ENCODE peak calls at places on chromosomes 1 and 21, in five cellular contexts. G is SK-N-SH, S is GM12878, U is HCT116, D is K562. B is an unnamed sample.

GRCh38 chr1:223745731-223746130 is 33.4 kb downstream of the CAPN2 start:
- DNase-seq in G (no peak), S (no peak), U (no peak), D (no peak), B (no peak)

GRCh38 chr1:240254006-240254405 is 162.3 kb downstream of the FMN2 start:
- DNase-seq in G (no peak), S (no peak), U (no peak), D (no peak), B (no peak)

GRCh38 chr1:110619412-110620249 is 13.5 kb upstream of the KCNA2 start:
- DNase-seq in G (peak), S (peak), U (peak), D (peak), B (peak)

GRCh38 chr1:115293899-115294298 is 44.1 kb downstream of the NGF start:
- DNase-seq in G (no peak), S (no peak), U (no peak), D (no peak), B (no peak)

GRCh38 chr1:223843934-223844333 is 1.8 kb downstream of the TP53BP2 start:
- DNase-seq in G (no peak), S (no peak), U (no peak), D (no peak), B (no peak)

GRCh38 chr1:54287176-54287650 is 87.2 kb downstream of the MRPL37 start:
- DNase-seq in G (peak), S (no peak), U (no peak), D (peak), B (no peak)

GRCh38 chr1:114510235-114511047 is 562 bp downstream of the TRIM33 start:
- DNase-seq in G (peak), S (no peak), U (peak), D (peak), B (no peak)

GRCh38 chr1:207288315-207288714 is 33.2 kb upstream of the CD55 start:
- DNase-seq in G (no peak), S (no peak), U (no peak), D (no peak), B (no peak)

GRCh38 chr1:210687582-210688279 is 359.0 kb downstream of the HHAT start:
- DNase-seq in G (no peak), S (no peak), U (no peak), D (no peak), B (no peak)

GRCh38 chr1:154664331-154664730 is 56.3 kb upstream of the ADAR start:
- DNase-seq in G (no peak), S (no peak), U (no peak), D (no peak), B (no peak)

GRCh38 chr21:26969971-26970725 is 3.3 kb upstream of the ADAMTS5 start:
- DNase-seq in G (no peak), S (no peak), U (no peak), D (no peak), B (no peak)

GRCh38 chr1:41003640-41004220 is 17.8 kb downstream of the SLFNL1 start:
- DNase-seq in G (peak), S (peak), U (peak), D (peak), B (peak)

GRCh38 chr1:225744745-225745144 is 32.9 kb upstream of the SRP9 start:
- DNase-seq in G (no peak), S (no peak), U (no peak), D (no peak), B (no peak)

GRCh38 chr1:57124768-57125446 is 159.1 kb upstream of the C8B start:
- DNase-seq in G (no peak), S (no peak), U (no peak), D (no peak), B (no peak)

GRCh38 chr1:230215049-230215448 is 148.0 kb downstream of the GALNT2 start:
- DNase-seq in G (no peak), S (no peak), U (no peak), D (no peak), B (peak)

GRCh38 chr1:41811051-41811795 is 107.5 kb downstream of the HIVEP3 start:
- DNase-seq in G (no peak), S (no peak), U (no peak), D (no peak), B (no peak)

GRCh38 chr1:212791261-212791675 is 309 bp downstream of the NSL1 start:
- DNase-seq in G (no peak), S (no peak), U (no peak), D (no peak), B (no peak)

GRCh38 chr1:19450811-19451564 is 34.4 kb downstream of the CAPZB start:
- DNase-seq in G (peak), S (no peak), U (peak), D (no peak), B (no peak)

GRCh38 chr21:39098696-39099111 is 84.5 kb downstream of the PSMG1 start:
- DNase-seq in G (no peak), S (no peak), U (no peak), D (no peak), B (peak)

GRCh38 chr1:234956821-234957329 is 171.8 kb downstream of the TOMM20 start:
- DNase-seq in G (no peak), S (no peak), U (no peak), D (peak), B (peak)

DNA sequence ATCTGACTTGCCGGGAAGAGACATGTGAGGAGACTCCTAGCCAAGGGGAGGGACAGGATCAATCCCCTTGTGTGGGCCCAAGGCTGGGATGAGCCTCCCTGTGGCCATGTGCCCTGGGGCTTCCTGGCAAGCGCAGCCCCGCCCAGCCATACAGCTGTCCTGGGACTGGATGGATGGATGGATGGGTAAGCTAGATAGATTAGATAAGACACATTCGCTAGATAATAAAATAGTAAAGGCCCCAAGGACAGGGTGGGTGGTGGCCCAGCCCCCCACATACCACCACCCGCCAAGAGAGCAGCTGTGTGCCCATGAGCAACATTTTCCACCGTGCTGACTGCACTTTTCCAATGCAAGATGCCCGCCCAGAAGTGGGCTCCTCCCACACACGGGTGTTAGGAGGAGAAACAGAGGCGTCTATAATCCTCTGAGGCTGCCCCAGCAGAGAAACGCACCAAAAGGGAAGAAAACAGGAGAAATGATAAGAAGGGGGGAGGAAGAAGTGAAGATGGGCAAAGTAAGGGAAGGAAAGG is 25.1 kb downstream of the ZBTB17 start:
- DNase-seq in G (no peak), S (no peak), U (no peak), D (peak), B (no peak)
- TF ChIP-seq ZBTB33 in G (no peak), S (no peak), U (no peak), D (no peak), B (no peak)

DNA sequence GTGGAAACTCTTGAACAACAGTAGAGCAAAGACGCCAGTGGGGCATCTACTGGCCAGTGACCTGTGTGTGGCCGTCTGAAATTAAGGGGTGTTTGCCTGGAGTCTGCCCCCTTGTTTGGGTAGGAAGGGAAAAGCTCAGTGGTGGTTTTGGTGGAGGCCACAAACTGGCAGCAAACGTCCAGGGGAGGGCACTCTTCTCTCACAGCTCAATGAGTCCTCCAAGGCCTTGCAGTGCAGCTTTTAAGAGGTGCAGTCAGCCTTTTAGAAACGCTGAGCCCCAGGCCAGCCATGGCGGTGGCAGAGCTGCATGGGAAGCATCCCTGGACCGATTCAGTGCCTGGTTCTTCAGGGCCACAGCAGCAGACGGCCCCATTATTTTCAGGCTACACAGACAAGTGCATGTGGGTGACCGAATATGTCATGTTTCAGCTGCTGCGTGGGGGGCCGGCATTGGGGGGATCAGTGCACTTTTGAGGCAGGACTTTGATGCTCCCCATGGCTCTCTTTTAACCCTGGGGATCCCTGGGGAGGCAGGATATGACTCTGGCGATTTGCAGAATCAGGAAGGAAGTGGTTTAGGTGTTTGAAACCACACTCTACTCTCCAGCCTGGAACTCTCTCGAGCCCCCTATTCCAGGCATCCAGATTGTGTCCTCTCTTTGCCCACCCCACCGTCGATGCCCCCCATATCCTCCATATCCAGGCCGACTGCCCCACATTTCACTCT is 414.0 kb downstream of the PRDM2 start:
- DNase-seq in G (peak), S (no peak), U (no peak), D (peak), B (no peak)
- TF ChIP-seq ZBTB33 in G (no peak), S (no peak), U (no peak), D (no peak), B (no peak)

GRCh38 chr1:94325379-94326302 is 88.3 kb upstream of the ARHGAP29 start:
- DNase-seq in G (no peak), S (no peak), U (peak), D (no peak), B (peak)
- TF ChIP-seq ZBTB33 in G (peak), S (no peak), U (no peak), D (no peak), B (no peak)

GRCh38 chr1:107966550-107966949 is 1.6 kb upstream of the VAV3 start:
- DNase-seq in G (no peak), S (no peak), U (no peak), D (no peak), B (no peak)

GRCh38 chr1:107964397-107965111 is 426 bp downstream of the VAV3 start:
- DNase-seq in G (peak), S (no peak), U (no peak), D (no peak), B (no peak)

GRCh38 chr1:107963601-107964396 is 1.2 kb downstream of the VAV3 start:
- DNase-seq in G (peak), S (peak), U (no peak), D (no peak), B (no peak)

GRCh38 chr1:107963009-107963408 is 2.0 kb downstream of the VAV3 start:
- DNase-seq in G (no peak), S (no peak), U (no peak), D (no peak), B (no peak)

GRCh38 chr1:107965112-107965991 is at the start of gene VAV3:
- DNase-seq in G (peak), S (no peak), U (no peak), D (no peak), B (peak)
- TF ChIP-seq ZBTB33 in G (no peak), S (no peak), U (no peak), D (no peak), B (no peak)

DNA sequence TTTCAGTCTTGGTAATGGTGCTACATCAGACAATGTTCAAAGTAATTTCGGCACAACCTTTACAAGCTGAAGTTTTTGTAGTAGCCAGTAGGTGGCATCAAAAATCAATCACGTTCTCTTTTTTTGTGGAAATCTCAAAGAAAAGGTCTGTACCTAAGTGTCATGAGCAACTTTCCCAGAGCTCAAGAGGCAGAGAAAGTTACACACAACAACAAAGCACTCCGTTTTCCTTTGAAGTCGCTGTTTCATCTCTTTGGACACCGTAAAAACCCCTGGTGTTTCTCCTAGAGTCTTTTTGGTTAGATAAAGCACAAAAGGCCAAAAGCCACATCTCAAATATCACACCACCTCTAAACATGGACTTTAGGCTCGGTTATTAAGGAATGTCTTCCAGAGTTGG is 131.6 kb downstream of the LHX8 start:
- DNase-seq in G (peak), S (peak), U (peak), D (peak), B (peak)
- TF ChIP-seq ZBTB33 in G (no peak), S (no peak), U (no peak), D (no peak), B (no peak)

DNA sequence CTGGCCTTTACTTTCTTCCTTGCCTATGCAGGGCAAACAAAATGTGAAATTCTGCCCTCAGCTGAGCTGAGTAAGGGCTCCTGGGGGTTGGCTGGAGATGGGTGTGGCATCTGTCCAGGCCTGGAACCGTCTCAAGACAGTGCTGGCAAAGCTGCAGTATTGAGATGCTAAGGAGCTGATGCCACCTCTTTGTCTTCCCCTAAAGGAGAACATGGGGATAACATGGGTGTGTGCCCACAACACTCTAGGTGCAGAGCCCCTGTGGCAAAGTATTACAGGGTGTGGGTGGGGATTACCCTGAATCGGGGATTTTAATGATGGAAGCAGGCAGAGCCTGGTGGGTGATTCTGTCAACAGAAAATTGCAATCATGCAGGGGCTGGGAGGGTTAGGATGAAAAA is 2.5 kb upstream of the ST3GAL3 start:
- DNase-seq in G (no peak), S (no peak), U (no peak), D (no peak), B (no peak)
- TF ChIP-seq ZBTB33 in G (no peak), S (no peak), U (no peak), D (no peak), B (no peak)

GRCh38 chr1:74775735-74776134 is 42.8 kb downstream of the TYW3 start:
- DNase-seq in G (no peak), S (no peak), U (no peak), D (no peak), B (no peak)

GRCh38 chr1:74767490-74767889 is 34.5 kb downstream of the TYW3 start:
- DNase-seq in G (no peak), S (no peak), U (peak), D (peak), B (peak)

GRCh38 chr1:74772945-74773344 is 40.0 kb downstream of the TYW3 start:
- DNase-seq in G (no peak), S (no peak), U (no peak), D (no peak), B (peak)

GRCh38 chr1:74773540-74773939 is 40.6 kb downstream of the TYW3 start:
- DNase-seq in G (no peak), S (no peak), U (no peak), D (no peak), B (no peak)

GRCh38 chr1:74771913-74772515 is 39.1 kb downstream of the TYW3 start:
- DNase-seq in G (peak), S (peak), U (peak), D (peak), B (peak)
- TF ChIP-seq ZBTB33 in G (no peak), S (no peak), U (no peak), D (no peak), B (no peak)

GRCh38 chr1:10625554-10625953 is 150.8 kb downstream of the PEX14 start:
- DNase-seq in G (peak), S (no peak), U (no peak), D (no peak), B (no peak)
- TF ChIP-seq ZBTB33 in G (no peak), S (no peak), U (no peak), D (no peak), B (no peak)

GRCh38 chr1:13528320-13528719 is 14.5 kb upstream of the LRRC38 start:
- DNase-seq in G (no peak), S (no peak), U (no peak), D (no peak), B (no peak)
- TF ChIP-seq ZBTB33 in G (no peak), S (no peak), U (no peak), D (no peak), B (no peak)

B was measured in HepG2.